ENCODE peak calls at places on chromosomes 1 and 21, in nine cellular contexts. W is NCI-H446 treated with DMSO at 0.1 percent for 48 hours; X is posterior cingulate gyrus; S is iris pigment epithelial cell; I is globus pallidus; U is AG09319; M is stimulated activated CD4-positive, alpha-beta T cell treated with anti-CD3 and anti-CD28 coated beads, Interleukin-2, amount 100 ng/mL, for 24 hours; H is T-helper 2 cell; D is NCI-H1694 treated with DMSO at 0.1 percent for 48 hours. L is an unnamed sample.

GRCh38 chr1:17998889-17999288 is 108.7 kb upstream of the IGSF21 start:
- DNase-seq in I (no peak), D (peak), M (no peak), W (no peak), X (no peak), S (no peak), U (no peak), H (no peak), L (no peak)

GRCh38 chr21:17527240-17527639 is 14.4 kb downstream of the CXADR start:
- DNase-seq in W (peak), M (no peak), S (peak), I (no peak), D (no peak), H (no peak), U (no peak), X (no peak), L (no peak)

GRCh38 chr21:27818847-27819246 is 852.0 kb upstream of the ADAMTS5 start:
- DNase-seq in I (no peak), W (no peak), H (no peak), U (no peak), M (no peak), D (no peak), X (no peak), S (peak), L (no peak)

GRCh38 chr1:89259283-89259971 is 13.2 kb downstream of the GBP5 start:
- DNase-seq in S (no peak), W (peak), D (no peak), U (no peak), H (peak), M (no peak), X (no peak), I (no peak), L (no peak)

GRCh38 chr1:22177354-22178003 is 34.6 kb upstream of the WNT4 start:
- DNase-seq in M (no peak), H (no peak), I (no peak), S (no peak), U (no peak), D (no peak), X (no peak), W (no peak), L (no peak)

GRCh38 chr21:42669069-42669468 is 15.6 kb downstream of the PDE9A start:
- DNase-seq in X (no peak), M (no peak), H (no peak), S (no peak), D (peak), U (no peak), I (no peak), W (no peak), L (no peak)

GRCh38 chr1:11617314-11617713 is 36.9 kb downstream of the FBXO2 start:
- DNase-seq in M (no peak), I (no peak), H (no peak), S (no peak), W (peak), U (no peak), D (peak), X (no peak), L (peak)

GRCh38 chr1:199778324-199778955 is 249.1 kb upstream of the NR5A2 start:
- DNase-seq in M (no peak), H (no peak), D (no peak), S (peak), X (no peak), I (no peak), U (no peak), W (no peak), L (no peak)

GRCh38 chr1:60874703-60875102 is 207.7 kb upstream of the NFIA start:
- DNase-seq in I (no peak), W (no peak), X (no peak), H (no peak), D (no peak), M (peak), U (peak), S (peak), L (no peak)

GRCh38 chr1:230232352-230232751 is 165.3 kb downstream of the GALNT2 start:
- DNase-seq in S (no peak), M (no peak), X (no peak), W (no peak), D (no peak), H (no peak), I (no peak), U (no peak), L (no peak)

GRCh38 chr1:24189528-24189927 is 2.4 kb upstream of the IFNLR1 start:
- DNase-seq in M (peak), X (no peak), U (no peak), S (no peak), D (no peak), H (no peak), W (no peak), I (peak), L (peak)

GRCh38 chr1:56788588-56788987 is 30.6 kb downstream of the FYB2 start:
- DNase-seq in I (no peak), S (peak), M (no peak), X (no peak), U (no peak), W (no peak), H (no peak), D (peak), L (no peak)

GRCh38 chr21:38277501-38278111 is 20.8 kb downstream of the KCNJ15 start:
- DNase-seq in S (peak), D (no peak), M (no peak), H (no peak), U (peak), I (no peak), W (peak), X (no peak), L (no peak)

GRCh38 chr1:164559342-164560070 is 522 bp downstream of the PBX1 start:
- DNase-seq in M (no peak), I (peak), U (no peak), D (peak), S (peak), H (no peak), W (no peak), X (peak), L (peak)

GRCh38 chr1:159141584-159142518 is 29.6 kb upstream of the CADM3 start:
- DNase-seq in X (peak), M (peak), U (no peak), S (peak), D (no peak), H (no peak), W (no peak), I (peak), L (peak)

GRCh38 chr1:65741993-65742392 is 50.7 kb upstream of the PDE4B start:
- DNase-seq in W (no peak), M (no peak), U (no peak), S (no peak), D (no peak), H (no peak), I (no peak), X (no peak), L (no peak)

GRCh38 chr21:42308161-42308913 is 6.9 kb downstream of the TFF3 start:
- DNase-seq in S (no peak), M (no peak), D (no peak), U (no peak), I (no peak), X (no peak), H (no peak), W (no peak), L (no peak)

GRCh38 chr1:112673589-112674439 is 645 bp upstream of the MOV10 start:
- DNase-seq in M (no peak), W (no peak), S (peak), I (peak), U (peak), D (peak), H (peak), X (no peak), L (peak)

GRCh38 chr1:184974837-184975115 is 468 bp upstream of the NIBAN1 start:
- DNase-seq in H (no peak), M (no peak), S (no peak), I (no peak), U (no peak), W (no peak), X (no peak), D (no peak), L (no peak)

GRCh38 chr1:175208773-175209492 is 16.4 kb upstream of the KIAA0040 start:
- DNase-seq in S (no peak), H (peak), W (no peak), X (no peak), I (no peak), D (no peak), M (no peak), U (no peak), L (no peak)

L was measured in G401.